ENCODE peak calls at places on chromosomes 7 and 10, in ten cellular contexts. K is activated CD4-positive, alpha-beta T cell treated with anti-CD3 and anti-CD28 coated beads, Interleukin-2, amount 10 ng/mL, durations not matched to agents 7 days and 5 days; S is pancreas; Q is neuronal stem cell; U is Peyer's patch; F is T1000; N is hepatocyte; G is SHP77; Z is AG08396; B is choroid plexus epithelial cell. C is an unnamed sample.

GRCh38 chr7:158258411-158259130 is 329.1 kb downstream of the PTPRN2 start:
- DNase-seq in K (no peak), S (peak; percentile 24), Q (no peak), U (no peak), F (no peak), N (no peak), G (no peak), Z (no peak), B (no peak), C (no peak)

GRCh38 chr10:109253306-109253705 is 670.0 kb downstream of the XPNPEP1 start:
- DNase-seq in K (no peak), S (no peak), Q (no peak), U (no peak), F (no peak), N (no peak), G (no peak), Z (no peak), B (no peak), C (no peak)

GRCh38 chr7:43905954-43906326 is 456 bp downstream of the URGCP start:
- DNase-seq in K (peak; percentile 23), S (peak; percentile 58), Q (no peak), U (peak; percentile 55), F (no peak), N (peak; percentile 55), G (peak; percentile 21), Z (peak; percentile 65), B (peak; percentile 45), C (peak; percentile 49)

GRCh38 chr10:124299726-124300125 is 119.0 kb downstream of the OAT start:
- DNase-seq in K (no peak), S (no peak), Q (no peak), U (peak; percentile 14), F (no peak), N (no peak), G (no peak), Z (no peak), B (no peak), C (no peak)

GRCh38 chr10:84523509-84523908 is 195.1 kb downstream of the CCSER2 start:
- DNase-seq in K (no peak), S (no peak), Q (no peak), U (no peak), F (no peak), N (no peak), G (peak; percentile 55), Z (no peak), B (peak; percentile 55), C (no peak)

GRCh38 chr7:112362053-112362650 is 88.1 kb upstream of the IFRD1 start:
- DNase-seq in K (no peak), S (no peak), Q (no peak), U (no peak), F (no peak), N (no peak), G (no peak), Z (no peak), B (no peak), C (no peak)

GRCh38 chr10:71342850-71343773 is 24.1 kb downstream of the SLC29A3 start:
- DNase-seq in K (no peak), S (no peak), Q (no peak), U (no peak), F (no peak), N (peak; percentile 66), G (no peak), Z (peak; percentile 16), B (peak; percentile 60), C (peak; percentile 75)

GRCh38 chr7:22487978-22488642 is 11.9 kb downstream of the STEAP1B start:
- DNase-seq in K (no peak), S (no peak), Q (no peak), U (no peak), F (no peak), N (no peak), G (no peak), Z (no peak), B (no peak), C (no peak)

GRCh38 chr7:105261689-105262088 is 127.0 kb downstream of the SRPK2 start:
- DNase-seq in K (no peak), S (no peak), Q (no peak), U (no peak), F (no peak), N (no peak), G (peak; percentile 27), Z (no peak), B (no peak), C (peak; percentile 56)